ENCODE peak calls at places on chromosomes 11 and 22, in seven cellular contexts. W, G, Z, L, E, T and H are unnamed samples.

GRCh38 chr11:2310786-2311455 is 9.1 kb downstream of the TSPAN32 start:
- DNase-seq in W (no peak), G (peak), Z (no peak), L (no peak), E (peak), T (no peak), H (peak)

GRCh38 chr22:45472426-45472825 is 30.3 kb upstream of the FBLN1 start:
- DNase-seq in W (no peak), G (no peak), Z (peak), L (no peak), E (peak), T (no peak), H (no peak)

GRCh38 chr11:78030429-78031325 is 7.6 kb upstream of the KCTD14 start:
- DNase-seq in W (no peak), G (no peak), Z (peak), L (no peak), E (peak), T (peak), H (no peak)

GRCh38 chr11:76156971-76157427 is 49.3 kb downstream of the WNT11 start:
- DNase-seq in W (no peak), G (peak), Z (no peak), L (no peak), E (no peak), T (no peak), H (no peak)

GRCh38 chr11:111439905-111440304 is 60.8 kb upstream of the POU2AF1 start:
- DNase-seq in W (no peak), G (no peak), Z (no peak), L (no peak), E (no peak), T (no peak), H (no peak)

GRCh38 chr11:20854214-20854613 is 184.8 kb downstream of the NELL1 start:
- DNase-seq in W (no peak), G (no peak), Z (no peak), L (no peak), E (no peak), T (no peak), H (no peak)

GRCh38 chr11:124762077-124762623 is at the start of gene ESAM:
- DNase-seq in W (no peak), G (peak), Z (peak), L (no peak), E (peak), T (peak), H (no peak)

GRCh38 chr11:78256962-78257361 is 68.2 kb downstream of the USP35 start:
- DNase-seq in W (peak), G (no peak), Z (no peak), L (no peak), E (peak), T (peak), H (peak)

GRCh38 chr11:33500865-33501479 is 199.7 kb downstream of the C11orf91 start:
- DNase-seq in W (no peak), G (no peak), Z (peak), L (no peak), E (no peak), T (peak), H (no peak)

GRCh38 chr11:85627332-85627997 is at the start of gene DLG2:
- DNase-seq in W (no peak), G (no peak), Z (peak), L (no peak), E (no peak), T (no peak), H (no peak)

GRCh38 chr11:92268546-92268945 is 43.9 kb downstream of the FAT3 start:
- DNase-seq in W (no peak), G (no peak), Z (no peak), L (no peak), E (no peak), T (no peak), H (no peak)

GRCh38 chr22:38016182-38017078 is 32.1 kb upstream of the SOX10 start:
- DNase-seq in W (peak), G (no peak), Z (peak), L (no peak), E (no peak), T (no peak), H (no peak)

GRCh38 chr22:35539910-35540599 is 576 bp upstream of the RASD2 start:
- DNase-seq in W (no peak), G (peak), Z (peak), L (no peak), E (peak), T (peak), H (no peak)

GRCh38 chr11:81237139-81237538 is 1496.5 kb downstream of the FAM181B start:
- DNase-seq in W (no peak), G (no peak), Z (peak), L (no peak), E (no peak), T (no peak), H (no peak)

GRCh38 chr22:19398206-19398605 is 33.3 kb downstream of the HIRA start:
- DNase-seq in W (no peak), G (no peak), Z (no peak), L (no peak), E (no peak), T (no peak), H (no peak)

GRCh38 chr11:72781063-72781312 is 12.9 kb downstream of the STARD10 start:
- DNase-seq in W (no peak), G (no peak), Z (peak), L (no peak), E (peak), T (no peak), H (no peak)

GRCh38 chr11:34341096-34341495 is 16.7 kb downstream of the ABTB2 start:
- DNase-seq in W (no peak), G (no peak), Z (no peak), L (no peak), E (no peak), T (no peak), H (no peak)

GRCh38 chr22:19292262-19293230 is 1.0 kb upstream of the CLTCL1 start:
- DNase-seq in W (no peak), G (peak), Z (no peak), L (no peak), E (peak), T (no peak), H (peak)

GRCh38 chr11:88779551-88779950 is 286.2 kb downstream of the GRM5 start:
- DNase-seq in W (no peak), G (no peak), Z (peak), L (no peak), E (no peak), T (no peak), H (no peak)

GRCh38 chr11:121449626-121450025 is 2.5 kb upstream of the SORL1 start:
- DNase-seq in W (no peak), G (no peak), Z (no peak), L (no peak), E (no peak), T (no peak), H (no peak)

GRCh38 chr11:6926208-6927029 is at the start of gene ZNF215:
- DNase-seq in W (peak), G (peak), Z (peak), L (peak), E (peak), T (peak), H (peak)

GRCh38 chr11:44814881-44815592 is 88.3 kb downstream of the TSPAN18 start:
- DNase-seq in W (no peak), G (peak), Z (no peak), L (no peak), E (peak), T (no peak), H (no peak)

GRCh38 chr22:42642801-42643631 is 2.6 kb upstream of the ATP5MGL start:
- DNase-seq in W (no peak), G (no peak), Z (no peak), L (no peak), E (no peak), T (no peak), H (no peak)

GRCh38 chr11:11243790-11244469 is 109.1 kb downstream of the CSNK2A3 start:
- DNase-seq in W (no peak), G (no peak), Z (no peak), L (no peak), E (no peak), T (peak), H (no peak)

GRCh38 chr11:126766425-126766824 is 234.1 kb downstream of the KIRREL3 start:
- DNase-seq in W (no peak), G (no peak), Z (peak), L (no peak), E (no peak), T (no peak), H (no peak)

GRCh38 chr11:124669193-124669592 is 4.3 kb downstream of the SIAE start:
- DNase-seq in W (no peak), G (no peak), Z (peak), L (no peak), E (no peak), T (peak), H (no peak)

GRCh38 chr22:36817429-36817783 is 571 bp upstream of the PVALB start:
- DNase-seq in W (no peak), G (no peak), Z (no peak), L (no peak), E (no peak), T (no peak), H (no peak)

GRCh38 chr11:93704237-93704636 is 37.1 kb downstream of the TAF1D start:
- DNase-seq in W (no peak), G (no peak), Z (peak), L (no peak), E (no peak), T (no peak), H (no peak)

GRCh38 chr11:75582935-75583709 is 21.1 kb downstream of the SERPINH1 start:
- DNase-seq in W (peak), G (peak), Z (peak), L (no peak), E (peak), T (peak), H (peak)

GRCh38 chr22:30404307-30404706 is 7.5 kb downstream of the SEC14L2 start:
- DNase-seq in W (no peak), G (no peak), Z (no peak), L (no peak), E (no peak), T (no peak), H (no peak)

GRCh38 chr11:73189315-73189714 is 28.8 kb upstream of the P2RY2 start:
- DNase-seq in W (no peak), G (peak), Z (no peak), L (no peak), E (no peak), T (peak), H (no peak)

GRCh38 chr11:127006311-127006710 is 5.7 kb upstream of the KIRREL3 start:
- DNase-seq in W (no peak), G (no peak), Z (no peak), L (no peak), E (no peak), T (no peak), H (no peak)

GRCh38 chr22:35352214-35353111 is 28.4 kb upstream of the HMOX1 start:
- DNase-seq in W (peak), G (peak), Z (peak), L (peak), E (peak), T (peak), H (peak)

GRCh38 chr22:49199224-49199623 is 628.4 kb downstream of the BRD1 start:
- DNase-seq in W (no peak), G (peak), Z (no peak), L (no peak), E (peak), T (no peak), H (peak)

GRCh38 chr11:57643802-57644201 is 5.9 kb downstream of the YPEL4 start:
- DNase-seq in W (no peak), G (no peak), Z (no peak), L (no peak), E (no peak), T (no peak), H (no peak)

GRCh38 chr11:45073575-45074225 is 72.7 kb upstream of the PRDM11 start:
- DNase-seq in W (no peak), G (no peak), Z (no peak), L (no peak), E (no peak), T (no peak), H (no peak)

GRCh38 chr11:59403546-59403945 is 22.7 kb downstream of the OR5A2 start:
- DNase-seq in W (no peak), G (no peak), Z (no peak), L (no peak), E (no peak), T (no peak), H (no peak)

GRCh38 chr11:128948583-128948982 is 5.9 kb upstream of the TP53AIP1 start:
- DNase-seq in W (no peak), G (no peak), Z (peak), L (no peak), E (no peak), T (no peak), H (no peak)
- TF ChIP-seq CTCF in W (no peak), G (peak), Z (peak), L (no peak), E (peak), T (peak), H (no peak)

GRCh38 chr11:119108151-119108856 is 1.2 kb downstream of the C2CD2L start:
- DNase-seq in W (no peak), G (peak), Z (peak), L (no peak), E (peak), T (no peak), H (no peak)

GRCh38 chr11:119110439-119110838 is 3.3 kb downstream of the C2CD2L start:
- DNase-seq in W (no peak), G (no peak), Z (no peak), L (no peak), E (no peak), T (no peak), H (no peak)

GRCh38 chr11:119107538-119108150 is 500 bp downstream of the C2CD2L start:
- DNase-seq in W (no peak), G (no peak), Z (no peak), L (no peak), E (peak), T (no peak), H (no peak)

GRCh38 chr11:119109843-119110242 is 2.7 kb downstream of the C2CD2L start:
- DNase-seq in W (no peak), G (peak), Z (no peak), L (no peak), E (no peak), T (no peak), H (no peak)

DNA sequence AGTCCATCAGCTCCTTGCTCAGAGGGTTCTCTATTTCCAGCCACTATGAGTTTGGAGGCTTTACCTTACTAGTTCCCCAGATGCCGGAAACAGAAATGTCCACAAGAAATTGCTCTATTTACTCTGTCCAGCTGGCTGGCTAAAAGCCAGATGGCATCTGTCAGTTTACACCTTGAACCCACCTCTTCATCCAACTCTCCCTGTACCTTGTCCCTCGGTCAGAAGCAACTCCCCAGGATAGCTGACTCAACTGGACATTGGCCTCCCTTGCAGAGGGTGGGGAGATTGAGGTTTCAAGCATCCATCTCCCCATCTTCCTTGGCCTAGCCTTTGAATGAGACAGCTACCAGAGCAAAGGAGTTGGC is 1.7 kb downstream of the C2CD2L start:
- DNase-seq in W (no peak), G (peak), Z (no peak), L (no peak), E (no peak), T (no peak), H (no peak)
- H3K4me3 ChIP-seq in W (peak), G (peak), Z (peak), L (no peak), E (peak), T (peak), H (peak)

GRCh38 chr22:27284314-27284713 is 517.2 kb downstream of the MN1 start:
- DNase-seq in W (no peak), G (no peak), Z (no peak), L (no peak), E (no peak), T (no peak), H (no peak)

GRCh38 chr22:27283240-27283639 is 518.3 kb downstream of the MN1 start:
- DNase-seq in W (no peak), G (no peak), Z (no peak), L (no peak), E (no peak), T (no peak), H (no peak)

GRCh38 chr22:27283714-27284113 is 517.8 kb downstream of the MN1 start:
- DNase-seq in W (no peak), G (no peak), Z (no peak), L (no peak), E (no peak), T (no peak), H (no peak)

GRCh38 chr22:27286711-27287110 is 514.8 kb downstream of the MN1 start:
- DNase-seq in W (no peak), G (no peak), Z (no peak), L (no peak), E (no peak), T (no peak), H (no peak)
- H3K27ac ChIP-seq in W (no peak), G (no peak), Z (no peak), L (no peak), E (no peak), T (no peak), H (no peak)

DNA sequence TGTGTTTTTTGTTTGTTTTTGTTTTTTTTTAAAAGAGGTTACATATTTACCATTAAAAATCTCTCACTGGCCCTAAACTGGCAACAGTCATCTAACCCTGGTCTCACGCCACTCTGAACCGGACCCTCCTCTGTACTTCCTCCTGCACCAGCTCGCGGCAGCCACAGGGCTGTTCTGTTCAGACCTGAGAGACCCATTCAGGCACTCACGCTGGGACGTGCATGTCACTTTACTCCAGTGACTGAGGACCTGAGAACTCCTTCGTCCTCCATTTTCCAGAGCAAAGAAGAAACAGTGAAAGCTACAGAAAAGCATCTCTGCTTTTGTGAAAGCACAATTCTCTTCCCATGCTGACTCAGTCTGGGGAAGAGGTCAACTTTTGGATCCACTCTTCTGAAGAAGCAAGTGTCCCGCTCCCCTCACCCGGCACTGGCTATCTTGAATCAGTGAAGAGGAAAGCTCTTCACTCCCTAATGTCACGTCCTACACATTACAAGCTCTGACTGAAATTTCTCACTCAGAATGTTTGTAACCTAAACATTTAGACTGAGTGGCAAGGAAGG is 24.6 kb downstream of the PISD start:
- DNase-seq in W (no peak), G (peak), Z (no peak), L (no peak), E (no peak), T (no peak), H (no peak)
- TF ChIP-seq CTCF in W (no peak), G (peak), Z (no peak), L (no peak), E (no peak), T (no peak), H (no peak)

DNA sequence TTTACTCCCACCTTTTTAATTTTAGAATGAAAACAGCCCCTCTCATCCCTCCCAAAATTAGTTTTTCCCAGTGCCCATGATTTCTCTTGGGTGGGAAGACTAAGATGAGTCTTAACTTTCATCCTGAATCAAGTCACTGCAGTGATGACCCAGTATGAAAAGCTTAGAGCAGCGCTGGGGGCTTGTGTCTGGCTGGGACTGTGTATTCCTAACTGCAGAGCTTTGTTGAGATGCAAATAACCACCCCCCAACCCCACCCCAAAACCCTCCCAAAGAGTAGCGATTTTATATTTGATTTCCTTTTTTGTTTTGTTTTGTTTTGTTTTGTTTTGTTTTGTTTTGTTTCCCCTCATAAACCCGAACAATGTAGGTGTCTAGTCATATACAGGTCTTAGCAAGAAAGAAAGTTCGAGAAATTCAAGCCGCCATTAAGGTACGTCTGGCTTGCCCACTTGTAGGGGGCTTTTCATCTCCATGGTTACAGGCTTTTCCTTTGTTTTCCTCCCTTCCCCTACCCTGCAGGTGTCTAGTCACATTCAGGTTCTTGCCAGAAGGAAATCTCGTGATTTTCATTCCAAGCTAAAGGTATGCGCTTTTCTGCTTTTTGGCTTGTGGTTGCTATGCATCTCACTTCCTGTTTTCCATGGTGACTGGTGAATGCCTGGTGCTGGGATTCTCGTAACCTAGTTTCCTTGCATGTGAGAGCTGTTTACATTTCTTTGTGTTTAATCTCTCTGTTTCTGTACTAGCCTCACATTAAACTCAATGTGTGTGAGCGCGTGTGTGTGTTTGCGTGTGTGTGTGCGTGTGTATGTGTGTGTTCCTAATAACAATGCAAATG is 144.6 kb upstream of the RASSF10 start:
- DNase-seq in W (no peak), G (no peak), Z (peak), L (no peak), E (no peak), T (no peak), H (no peak)
- H3K4me3 ChIP-seq in W (no peak), G (no peak), Z (no peak), L (no peak), E (no peak), T (no peak), H (no peak)

GRCh38 chr11:65415499-65416340 is 6.9 kb upstream of the NEAT1 start:
- DNase-seq in W (peak), G (peak), Z (no peak), L (no peak), E (peak), T (no peak), H (peak)

GRCh38 chr11:65410936-65411680 is 11.5 kb upstream of the NEAT1 start:
- DNase-seq in W (peak), G (peak), Z (no peak), L (no peak), E (peak), T (no peak), H (no peak)

GRCh38 chr11:65414776-65415498 is 7.7 kb upstream of the NEAT1 start:
- DNase-seq in W (peak), G (no peak), Z (no peak), L (no peak), E (peak), T (no peak), H (peak)

GRCh38 chr11:65412271-65413076 is 10.1 kb upstream of the NEAT1 start:
- DNase-seq in W (peak), G (peak), Z (no peak), L (no peak), E (peak), T (no peak), H (no peak)

GRCh38 chr11:65411681-65412070 is 10.9 kb upstream of the NEAT1 start:
- DNase-seq in W (peak), G (peak), Z (no peak), L (no peak), E (no peak), T (no peak), H (no peak)
- H3K27ac ChIP-seq in W (peak), G (no peak), Z (no peak), L (no peak), E (no peak), T (peak), H (no peak)

GRCh38 chr22:47627561-47628253 is 865.3 kb downstream of the TBC1D22A start:
- DNase-seq in W (no peak), G (no peak), Z (peak), L (no peak), E (peak), T (no peak), H (no peak)

GRCh38 chr22:47625531-47626427 is 863.3 kb downstream of the TBC1D22A start:
- DNase-seq in W (no peak), G (no peak), Z (no peak), L (no peak), E (peak), T (peak), H (peak)

GRCh38 chr22:47628477-47629272 is 866.2 kb downstream of the TBC1D22A start:
- DNase-seq in W (no peak), G (no peak), Z (no peak), L (no peak), E (peak), T (peak), H (peak)

GRCh38 chr22:47625013-47625385 is 862.5 kb downstream of the TBC1D22A start:
- DNase-seq in W (no peak), G (no peak), Z (no peak), L (no peak), E (peak), T (peak), H (peak)

GRCh38 chr22:47626428-47627390 is 864.3 kb downstream of the TBC1D22A start:
- DNase-seq in W (no peak), G (no peak), Z (peak), L (no peak), E (peak), T (no peak), H (peak)
- TF ChIP-seq CTCF in W (no peak), G (no peak), Z (no peak), L (no peak), E (no peak), T (no peak), H (no peak)